ENCODE peak calls at places on chromosomes 2 and 18, in four cellular contexts. K is HepG2, O is GM12878, H is K562. V is an unnamed sample.

GRCh38 chr18:32753656-32754221 is 19.1 kb downstream of the KLHL14 start:
- DNase-seq in H (no peak), K (no peak), O (no peak), V (no peak)

GRCh38 chr18:25349131-25349925 is 2.6 kb downstream of the ZNF521 start:
- DNase-seq in O (no peak), H (no peak), K (no peak), V (peak)

GRCh38 chr2:96485350-96485749 is 19.8 kb downstream of the NEURL3 start:
- DNase-seq in H (no peak), K (no peak), O (no peak), V (no peak)

GRCh38 chr2:43810427-43810826 is 28.2 kb downstream of the ABCG5 start:
- DNase-seq in H (no peak), K (no peak), O (no peak), V (no peak)

GRCh38 chr18:25256439-25256838 is 95.5 kb downstream of the ZNF521 start:
- DNase-seq in K (no peak), H (no peak), O (no peak), V (no peak)

GRCh38 chr18:79723036-79723435 is 43.4 kb downstream of the CTDP1 start:
- DNase-seq in O (no peak), K (no peak), H (no peak), V (no peak)

GRCh38 chr2:8575810-8576423 is 105.9 kb upstream of the ID2 start:
- DNase-seq in H (no peak), K (no peak), O (no peak), V (no peak)

GRCh38 chr2:127713562-127713961 is 12.3 kb downstream of the SFT2D3 start:
- DNase-seq in K (no peak), H (no peak), O (no peak), V (no peak)

GRCh38 chr2:17684008-17684407 is 69.6 kb downstream of the SMC6 start:
- DNase-seq in K (no peak), O (no peak), H (no peak), V (no peak)

GRCh38 chr2:136067465-136067864 is 50.5 kb downstream of the CXCR4 start:
- DNase-seq in O (no peak), H (no peak), K (no peak), V (no peak)

GRCh38 chr2:60652822-60653315 is 99.4 kb upstream of the BCL11A start:
- DNase-seq in O (no peak), K (no peak), H (no peak), V (no peak)

GRCh38 chr2:181674466-181674865 is 5.9 kb downstream of the NEUROD1 start:
- DNase-seq in O (no peak), K (no peak), H (no peak), V (no peak)

GRCh38 chr2:216991563-216991962 is 131.7 kb upstream of the TNP1 start:
- DNase-seq in H (no peak), O (no peak), K (no peak), V (no peak)

GRCh38 chr2:225761396-225761795 is 361.9 kb downstream of the NYAP2 start:
- DNase-seq in O (no peak), K (no peak), H (no peak), V (no peak)

GRCh38 chr2:53969285-53970094 is 1.3 kb downstream of the PSME4 start:
- DNase-seq in H (peak), O (no peak), K (peak), V (no peak)

GRCh38 chr2:84527137-84528129 is 11.1 kb downstream of the DNAH6 start:
- DNase-seq in K (no peak), H (no peak), O (no peak), V (no peak)

GRCh38 chr2:230687498-230687897 is 25.1 kb upstream of the CAB39 start:
- DNase-seq in O (no peak), H (no peak), K (no peak), V (no peak)

GRCh38 chr2:147933931-147934330 is 86.6 kb downstream of the ORC4 start:
- DNase-seq in H (no peak), K (no peak), O (no peak), V (no peak)

GRCh38 chr2:144256996-144257707 is 262.8 kb downstream of the ZEB2 start:
- DNase-seq in O (no peak), K (no peak), H (no peak), V (no peak)

GRCh38 chr2:108399479-108399878 is 21.7 kb downstream of the SULT1C4 start:
- DNase-seq in H (no peak), O (no peak), K (no peak), V (no peak)

GRCh38 chr2:12534646-12535263 is 182.0 kb upstream of the TRIB2 start:
- DNase-seq in O (no peak), H (no peak), K (no peak), V (no peak)

GRCh38 chr2:111225871-111226270 is 105.2 kb downstream of the BCL2L11 start:
- DNase-seq in H (no peak), K (no peak), O (no peak), V (no peak)

GRCh38 chr2:182548031-182548950 is 121.5 kb upstream of the PDE1A start:
- DNase-seq in H (no peak), K (no peak), O (no peak), V (no peak)

GRCh38 chr2:166017208-166017607 is 63.6 kb upstream of the TTC21B start:
- DNase-seq in H (no peak), K (no peak), O (no peak), V (no peak)

GRCh38 chr2:85827879-85828569 is 60.8 kb downstream of the ST3GAL5 start:
- DNase-seq in K (no peak), O (no peak), H (no peak), V (no peak)

GRCh38 chr2:218607436-218608115 is at the start of gene PLCD4:
- DNase-seq in H (no peak), K (no peak), O (no peak), V (no peak)

GRCh38 chr18:21894619-21895367 is 154.2 kb downstream of the MIB1 start:
- DNase-seq in H (no peak), O (no peak), K (no peak), V (no peak)

DNA sequence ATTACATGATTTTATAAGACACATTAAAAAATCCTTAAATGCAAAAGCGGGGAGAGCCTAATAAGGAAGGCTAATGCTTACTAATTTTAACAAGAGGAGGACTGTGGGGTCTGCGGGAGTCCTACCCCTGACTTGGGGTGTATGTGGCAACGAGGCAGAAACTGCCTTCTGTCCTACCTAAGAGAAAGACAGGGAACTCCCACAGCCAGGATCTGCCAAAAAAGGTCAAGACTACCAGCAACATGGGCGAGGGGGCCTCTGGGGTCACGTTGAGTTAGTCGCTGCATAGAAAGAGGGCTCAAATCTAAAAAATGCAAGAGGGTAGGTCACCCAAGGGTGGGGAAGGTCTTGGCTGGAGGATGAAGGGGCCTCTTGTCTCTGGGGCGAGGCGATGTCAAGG is 529 bp upstream of the AMER3 start:
- DNase-seq in H (no peak), O (no peak), K (no peak), V (no peak)
- TF ChIP-seq CBX5 in H (no peak), O (no peak), K (no peak), V (no peak)

DNA sequence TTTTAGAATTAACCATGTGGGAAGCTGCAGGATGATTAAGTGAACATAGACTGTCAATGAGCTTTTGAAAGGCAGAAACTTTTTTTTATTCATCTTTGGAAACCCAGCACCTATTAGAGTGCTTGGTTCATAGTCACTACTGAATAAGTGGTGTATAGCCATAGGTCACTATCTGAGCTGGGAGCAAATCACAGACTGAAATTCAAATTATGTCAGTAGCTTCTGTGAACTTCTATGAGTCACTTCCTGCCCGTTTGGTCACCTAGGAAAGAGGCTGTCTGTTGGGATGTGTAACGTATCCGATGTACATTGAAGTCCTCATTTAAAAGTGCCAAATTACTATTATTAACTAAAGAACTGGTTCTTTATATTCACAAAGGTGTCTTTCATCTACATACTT is 20.5 kb upstream of the SLC40A1 start:
- DNase-seq in H (peak), O (no peak), K (no peak), V (no peak)
- TF ChIP-seq CBX5 in H (no peak), O (no peak), K (no peak), V (no peak)

DNA sequence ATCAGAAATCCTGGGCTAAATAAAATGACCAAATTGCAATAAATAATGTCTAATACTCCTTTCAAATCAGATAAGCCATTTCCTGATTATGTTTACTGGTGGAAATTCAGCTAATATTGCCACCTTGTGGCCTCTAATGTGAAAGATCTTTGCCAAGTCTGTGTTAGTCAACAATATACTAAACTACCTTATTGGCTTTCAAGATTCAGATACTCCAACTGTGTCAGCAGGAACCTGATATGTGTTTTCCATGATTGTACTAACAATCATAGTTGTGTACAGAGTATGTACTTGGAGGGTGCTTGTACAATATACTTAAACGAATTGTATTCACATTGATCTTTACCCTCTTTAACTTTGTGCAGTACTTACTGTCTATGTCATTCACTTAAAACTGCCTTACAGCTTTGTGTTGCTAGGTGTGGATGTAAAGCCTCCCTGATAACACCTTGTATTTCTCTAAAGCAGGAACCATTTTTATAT is 75.4 kb upstream of the C2orf15 start:
- DNase-seq in H (peak), K (peak), O (peak), V (no peak)
- TF ChIP-seq CBX5 in H (no peak), K (no peak), O (no peak), V (no peak)

DNA sequence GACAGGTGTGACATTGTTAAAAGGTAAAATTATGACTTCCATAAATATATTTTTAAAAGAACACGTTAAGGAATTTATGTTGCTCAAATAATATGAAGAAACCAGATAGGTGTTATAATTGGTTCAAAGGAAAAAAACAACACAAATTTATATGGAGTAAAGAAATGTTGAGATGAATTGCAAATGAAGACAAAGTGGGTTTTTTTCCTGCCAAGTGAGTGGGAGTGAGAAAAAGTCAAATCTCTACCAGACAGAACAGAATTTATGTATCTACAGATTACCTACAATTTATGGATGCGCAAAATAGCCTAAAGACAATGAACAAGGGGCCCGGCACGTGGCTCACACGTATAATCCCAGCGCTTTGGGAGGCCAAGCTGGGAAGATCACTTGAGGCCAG is 159.7 kb upstream of the SLC1A4 start:
- DNase-seq in O (no peak), K (no peak), H (no peak), V (no peak)
- TF ChIP-seq CBX5 in O (no peak), K (no peak), H (no peak), V (no peak)